ENCODE peak calls at places on chromosomes 13 and 19, in eight cellular contexts. N is adrenal gland, P is body of pancreas, B is ovary, F is tibial nerve, U is Peyer's patch, G is right lobe of liver, I is HCT116. L is an unnamed sample.

GRCh38 chr19:44608391-44608821 is 5.0 kb upstream of the IGSF23 start:
- DNase-seq in N (no peak), P (no peak), B (no peak), F (no peak), U (no peak), G (no peak), I (no peak), L (no peak)

GRCh38 chr13:111007209-111007608 is 92.3 kb upstream of the ANKRD10 start:
- DNase-seq in N (no peak), P (no peak), B (no peak), F (no peak), U (no peak), G (no peak), I (no peak), L (no peak)

GRCh38 chr13:108368240-108368898 is 98.9 kb downstream of the TNFSF13B start:
- DNase-seq in N (no peak), P (no peak), B (no peak), F (no peak), U (no peak), G (no peak), I (no peak), L (no peak)

GRCh38 chr19:10919352-10920287 is 8.8 kb downstream of the YIPF2 start:
- DNase-seq in N (no peak), P (peak; percentile 80), B (no peak), F (no peak), U (no peak), G (no peak), I (no peak), L (no peak)

GRCh38 chr13:54699831-54700230 is 1671.2 kb downstream of the OLFM4 start:
- DNase-seq in N (no peak), P (no peak), B (no peak), F (no peak), U (no peak), G (no peak), I (no peak), L (no peak)

GRCh38 chr19:37997911-37998344 is 90.9 kb downstream of the SIPA1L3 start:
- DNase-seq in N (peak; percentile 34), P (no peak), B (no peak), F (no peak), U (no peak), G (no peak), I (peak; percentile 91), L (no peak)

GRCh38 chr19:28670894-28671293 is 542.1 kb downstream of the UQCRFS1 start:
- DNase-seq in N (no peak), P (no peak), B (no peak), F (no peak), U (no peak), G (no peak), I (no peak), L (no peak)

GRCh38 chr13:46908511-46908910 is 11.7 kb upstream of the HTR2A start:
- DNase-seq in N (no peak), P (no peak), B (no peak), F (no peak), U (no peak), G (no peak), I (no peak), L (no peak)

GRCh38 chr13:113064000-113064533 is 41.5 kb upstream of the F7 start:
- DNase-seq in N (no peak), P (no peak), B (no peak), F (no peak), U (no peak), G (no peak), I (no peak), L (no peak)

GRCh38 chr13:19861762-19862161 is 1.7 kb downstream of the ZMYM5 start:
- DNase-seq in N (no peak), P (no peak), B (no peak), F (no peak), U (no peak), G (no peak), I (no peak), L (no peak)

GRCh38 chr13:24203726-24204295 is 43.3 kb downstream of the SPATA13 start:
- DNase-seq in N (no peak), P (no peak), B (no peak), F (no peak), U (no peak), G (no peak), I (no peak), L (no peak)

GRCh38 chr13:112056284-112056727 is 10.6 kb upstream of the SOX1 start:
- DNase-seq in N (no peak), P (no peak), B (no peak), F (no peak), U (no peak), G (no peak), I (no peak), L (no peak)

GRCh38 chr13:64801768-64802167 is 2428.4 kb downstream of the PCDH9 start:
- DNase-seq in N (no peak), P (no peak), B (no peak), F (no peak), U (no peak), G (no peak), I (no peak), L (no peak)

GRCh38 chr13:99027260-99027659 is 49.4 kb upstream of the DOCK9 start:
- DNase-seq in N (no peak), P (no peak), B (no peak), F (no peak), U (no peak), G (no peak), I (no peak), L (no peak)

GRCh38 chr13:107681611-107682010 is 533.7 kb downstream of the LIG4 start:
- DNase-seq in N (no peak), P (no peak), B (no peak), F (no peak), U (no peak), G (no peak), I (no peak), L (no peak)

GRCh38 chr13:50318887-50319286 is 303.6 kb downstream of the KCNRG start:
- DNase-seq in N (no peak), P (no peak), B (no peak), F (no peak), U (no peak), G (no peak), I (no peak), L (no peak)

GRCh38 chr13:43405457-43405856 is 381.3 kb downstream of the ENOX1 start:
- DNase-seq in N (no peak), P (no peak), B (no peak), F (no peak), U (no peak), G (no peak), I (no peak), L (no peak)

GRCh38 chr19:49658139-49658517 is 7.5 kb downstream of the IRF3 start:
- DNase-seq in N (no peak), P (no peak), B (no peak), F (no peak), U (no peak), G (no peak), I (no peak), L (no peak)

GRCh38 chr19:49660338-49660961 is 5.2 kb downstream of the IRF3 start:
- DNase-seq in N (no peak), P (no peak), B (no peak), F (no peak), U (no peak), G (no peak), I (no peak), L (no peak)

GRCh38 chr19:49656456-49657109 is 9.1 kb downstream of the IRF3 start:
- DNase-seq in N (no peak), P (no peak), B (no peak), F (no peak), U (no peak), G (no peak), I (no peak), L (no peak)

GRCh38 chr19:49657493-49658138 is 8.0 kb downstream of the IRF3 start:
- DNase-seq in N (no peak), P (no peak), B (no peak), F (no peak), U (no peak), G (no peak), I (no peak), L (no peak)

DNA sequence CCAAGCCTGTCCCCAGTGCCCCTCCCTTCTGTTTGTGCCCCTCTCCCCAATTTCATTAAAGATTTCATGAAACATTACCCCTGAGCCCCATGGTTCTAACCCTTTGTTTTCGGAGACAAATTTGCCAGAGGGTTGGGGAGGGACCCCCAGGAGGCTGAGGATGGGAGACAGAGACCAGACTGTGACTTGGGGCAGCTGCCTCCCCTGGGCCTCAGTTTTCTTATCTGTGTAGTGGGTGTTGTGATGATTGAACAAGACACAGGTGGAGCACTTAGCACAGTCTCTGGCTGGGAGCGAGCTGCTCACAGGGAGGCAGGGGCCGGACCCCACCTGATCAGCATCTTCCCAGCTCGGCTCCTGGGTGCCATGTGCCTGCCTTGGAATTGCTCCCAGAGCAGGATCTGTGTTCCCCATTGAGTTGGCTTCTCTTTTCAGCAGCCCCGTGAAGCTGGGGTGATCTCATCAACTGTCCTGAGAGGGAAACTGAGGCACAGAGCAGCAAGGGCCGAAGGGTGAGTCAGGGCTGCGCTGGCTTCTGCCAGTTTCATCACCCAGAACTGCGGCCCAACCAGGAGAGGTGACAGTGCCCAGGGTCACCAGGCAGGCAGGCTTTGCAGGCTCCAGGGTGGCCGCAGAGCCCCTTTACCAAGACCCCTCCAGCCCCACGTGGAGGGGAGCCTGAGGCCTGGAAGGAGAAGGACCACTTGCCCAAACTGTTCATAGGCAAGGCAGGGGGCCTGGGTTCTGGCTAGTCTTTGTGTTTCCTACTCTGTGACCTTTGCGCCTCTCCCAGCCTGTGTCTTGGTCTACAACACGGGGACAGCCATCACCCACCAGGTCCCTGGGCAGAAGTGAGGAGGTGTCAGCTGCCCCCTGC is 6.9 kb downstream of the IRF3 start:
- DNase-seq in N (no peak), P (no peak), B (no peak), F (no peak), U (no peak), G (no peak), I (no peak), L (no peak)
- TF ChIP-seq POLR2A in N (no peak), P (no peak), B (no peak), F (no peak), U (no peak), G (no peak), I (no peak), L (no peak)

GRCh38 chr19:42271861-42272534 is 2.9 kb downstream of the CIC start:
- DNase-seq in N (no peak), P (no peak), B (peak; percentile 41), F (no peak), U (no peak), G (peak; percentile 59), I (no peak), L (peak; percentile 32)
- H3K4me1 ChIP-seq in N (peaks cover 24% of the 10 kb centered on the region), P (peaks cover 63% of the 10 kb centered on the region), B (peaks cover 6% of the 10 kb centered on the region), F (peaks cover 38% of the 10 kb centered on the region), U (peaks cover 31% of the 10 kb centered on the region), G (no peaks in the 10 kb centered on the region), I (peaks cover 32% of the 10 kb centered on the region), L (peaks cover 32% of the 10 kb centered on the region)

GRCh38 chr19:53086949-53087348 is 16.3 kb downstream of the ZNF160 start:
- DNase-seq in N (peak; percentile 98), P (peak; percentile 8), B (no peak), F (no peak), U (no peak), G (peak; percentile 70), I (no peak), L (peak; percentile 67)
- TF ChIP-seq POLR2A in N (no peak), P (no peak), B (no peak), F (no peak), U (no peak), G (no peak), I (no peak), L (no peak)

GRCh38 chr13:45207319-45207718 is 6.5 kb upstream of the KCTD4 start:
- DNase-seq in N (no peak), P (no peak), B (no peak), F (no peak), U (no peak), G (no peak), I (no peak), L (no peak)
- H3K4me1 ChIP-seq in N (peaks cover 16% of the 10 kb centered on the region), P (peaks cover 18% of the 10 kb centered on the region), B (peaks cover 3% of the 10 kb centered on the region), F (peaks cover 8% of the 10 kb centered on the region), U (no peaks in the 10 kb centered on the region), G (no peaks in the 10 kb centered on the region), I (peaks cover 56% of the 10 kb centered on the region), L (peaks cover 21% of the 10 kb centered on the region)

L was measured in heart left ventricle.